ENCODE peak calls at places on chromosomes 13 and 19, in six cellular contexts. One of them, this sample, is unnamed.

GRCh38 chr13:111210945-111211469 is 95.9 kb downstream of the ARHGEF7 start:
- DNase-seq in psoas muscle: no peak
- DNase-seq in CD8-positive, alpha-beta memory T cell: no peak
- DNase-seq in heart right ventricle: no peak
- DNase-seq in A549: no peak
- DNase-seq in aorta: no peak
- DNase-seq in this sample: no peak

GRCh38 chr13:76425930-76426329 is 460.3 kb downstream of the KCTD12 start:
- DNase-seq in psoas muscle: no peak
- DNase-seq in aorta: no peak
- DNase-seq in heart right ventricle: peak; percentile 5
- DNase-seq in CD8-positive, alpha-beta memory T cell: no peak
- DNase-seq in A549: no peak
- DNase-seq in this sample: no peak

GRCh38 chr13:52695856-52696255 is 43.2 kb downstream of the SUGT1 start:
- DNase-seq in psoas muscle: no peak
- DNase-seq in aorta: no peak
- DNase-seq in CD8-positive, alpha-beta memory T cell: no peak
- DNase-seq in heart right ventricle: no peak
- DNase-seq in A549: no peak
- DNase-seq in this sample: no peak

GRCh38 chr13:48579167-48579918 is 46.5 kb upstream of the RCBTB2 start:
- DNase-seq in aorta: no peak
- DNase-seq in heart right ventricle: peak; percentile 10
- DNase-seq in psoas muscle: no peak
- DNase-seq in A549: no peak
- DNase-seq in CD8-positive, alpha-beta memory T cell: no peak
- DNase-seq in this sample: no peak

GRCh38 chr19:28242317-28242927 is 970.5 kb downstream of the UQCRFS1 start:
- DNase-seq in aorta: no peak
- DNase-seq in psoas muscle: no peak
- DNase-seq in A549: peak; percentile 50
- DNase-seq in heart right ventricle: peak; percentile 7
- DNase-seq in CD8-positive, alpha-beta memory T cell: no peak
- DNase-seq in this sample: no peak

GRCh38 chr13:67119481-67119883 is 110.7 kb downstream of the PCDH9 start:
- DNase-seq in aorta: no peak
- DNase-seq in CD8-positive, alpha-beta memory T cell: no peak
- DNase-seq in psoas muscle: no peak
- DNase-seq in A549: peak; percentile 91
- DNase-seq in heart right ventricle: no peak
- DNase-seq in this sample: no peak

GRCh38 chr19:3131168-3131567 is 4.7 kb upstream of the GNA15 start:
- DNase-seq in aorta: no peak
- DNase-seq in psoas muscle: no peak
- DNase-seq in A549: no peak
- DNase-seq in CD8-positive, alpha-beta memory T cell: no peak
- DNase-seq in heart right ventricle: no peak
- DNase-seq in this sample: no peak

GRCh38 chr13:34165158-34165557 is 347.2 kb downstream of the RFC3 start:
- DNase-seq in psoas muscle: no peak
- DNase-seq in heart right ventricle: no peak
- DNase-seq in aorta: no peak
- DNase-seq in CD8-positive, alpha-beta memory T cell: no peak
- DNase-seq in A549: no peak
- DNase-seq in this sample: no peak

GRCh38 chr13:57787058-57787791 is 155.7 kb downstream of the PCDH17 start:
- DNase-seq in heart right ventricle: no peak
- DNase-seq in aorta: no peak
- DNase-seq in CD8-positive, alpha-beta memory T cell: no peak
- DNase-seq in psoas muscle: no peak
- DNase-seq in A549: no peak
- DNase-seq in this sample: no peak

GRCh38 chr13:54965881-54966280 is 1937.3 kb downstream of the OLFM4 start:
- DNase-seq in aorta: no peak
- DNase-seq in A549: no peak
- DNase-seq in heart right ventricle: no peak
- DNase-seq in CD8-positive, alpha-beta memory T cell: no peak
- DNase-seq in psoas muscle: no peak
- DNase-seq in this sample: no peak

GRCh38 chr19:1618157-1619093 is 13.2 kb upstream of the UQCR11 start:
- DNase-seq in CD8-positive, alpha-beta memory T cell: no peak
- DNase-seq in aorta: no peak
- DNase-seq in A549: peak; percentile 62
- DNase-seq in psoas muscle: no peak
- DNase-seq in heart right ventricle: peak; percentile 38
- DNase-seq in this sample: peak; percentile 73

GRCh38 chr13:40187836-40188591 is 478.4 kb downstream of the FOXO1 start:
- DNase-seq in aorta: no peak
- DNase-seq in psoas muscle: no peak
- DNase-seq in CD8-positive, alpha-beta memory T cell: peak; percentile 70
- DNase-seq in A549: no peak
- DNase-seq in heart right ventricle: no peak
- DNase-seq in this sample: peak; percentile 54

GRCh38 chr13:29511980-29512379 is 83.5 kb downstream of the SLC7A1 start:
- DNase-seq in psoas muscle: no peak
- DNase-seq in CD8-positive, alpha-beta memory T cell: no peak
- DNase-seq in A549: no peak
- DNase-seq in heart right ventricle: no peak
- DNase-seq in aorta: no peak
- DNase-seq in this sample: no peak

GRCh38 chr19:49894011-49894664 is 2.5 kb downstream of the IL4I1 start:
- DNase-seq in heart right ventricle: no peak
- DNase-seq in CD8-positive, alpha-beta memory T cell: no peak
- DNase-seq in psoas muscle: no peak
- DNase-seq in aorta: no peak
- DNase-seq in A549: no peak
- DNase-seq in this sample: no peak

GRCh38 chr13:44651209-44651608 is 75.1 kb upstream of the TSC22D1 start:
- DNase-seq in CD8-positive, alpha-beta memory T cell: no peak
- DNase-seq in aorta: no peak
- DNase-seq in heart right ventricle: no peak
- DNase-seq in A549: no peak
- DNase-seq in psoas muscle: no peak
- DNase-seq in this sample: no peak

GRCh38 chr19:18650048-18650435 is 13.2 kb downstream of the KLHL26 start:
- DNase-seq in CD8-positive, alpha-beta memory T cell: no peak
- DNase-seq in heart right ventricle: peak; percentile 79
- DNase-seq in aorta: peak; percentile 67
- DNase-seq in A549: no peak
- DNase-seq in psoas muscle: peak; percentile 53
- DNase-seq in this sample: no peak

GRCh38 chr13:40403509-40404241 is 262.8 kb downstream of the FOXO1 start:
- DNase-seq in A549: no peak
- DNase-seq in psoas muscle: no peak
- DNase-seq in CD8-positive, alpha-beta memory T cell: no peak
- DNase-seq in aorta: no peak
- DNase-seq in heart right ventricle: peak; percentile 16
- DNase-seq in this sample: no peak

GRCh38 chr13:27203854-27204253 is 32.2 kb upstream of the USP12 start:
- DNase-seq in heart right ventricle: no peak
- DNase-seq in psoas muscle: no peak
- DNase-seq in aorta: no peak
- DNase-seq in A549: peak; percentile 44
- DNase-seq in CD8-positive, alpha-beta memory T cell: no peak
- DNase-seq in this sample: no peak

GRCh38 chr13:37495046-37495445 is 103.5 kb downstream of the POSTN start:
- DNase-seq in psoas muscle: no peak
- DNase-seq in aorta: no peak
- DNase-seq in heart right ventricle: no peak
- DNase-seq in CD8-positive, alpha-beta memory T cell: no peak
- DNase-seq in A549: no peak
- DNase-seq in this sample: no peak

GRCh38 chr19:58002384-58003152 is at the start of gene ZNF606:
- DNase-seq in aorta: peak; percentile 92
- DNase-seq in psoas muscle: peak; percentile 90
- DNase-seq in heart right ventricle: peak; percentile 89
- DNase-seq in A549: peak; percentile 95
- DNase-seq in CD8-positive, alpha-beta memory T cell: peak; percentile 87
- DNase-seq in this sample: peak; percentile 89

GRCh38 chr13:33441015-33441414 is 155.5 kb upstream of the STARD13 start:
- DNase-seq in A549: peak; percentile 37
- DNase-seq in psoas muscle: no peak
- DNase-seq in CD8-positive, alpha-beta memory T cell: no peak
- DNase-seq in heart right ventricle: no peak
- DNase-seq in aorta: no peak
- DNase-seq in this sample: no peak

GRCh38 chr19:42284066-42284501 is 15.0 kb downstream of the CIC start:
- DNase-seq in heart right ventricle: peak; percentile 78
- DNase-seq in psoas muscle: peak; percentile 86
- DNase-seq in A549: peak; percentile 86
- DNase-seq in CD8-positive, alpha-beta memory T cell: peak; percentile 89
- DNase-seq in aorta: peak; percentile 90
- DNase-seq in this sample: peak; percentile 94

GRCh38 chr13:111336666-111337065 is 16.2 kb downstream of the TEX29 start:
- DNase-seq in heart right ventricle: no peak
- DNase-seq in CD8-positive, alpha-beta memory T cell: no peak
- DNase-seq in aorta: no peak
- DNase-seq in A549: no peak
- DNase-seq in psoas muscle: no peak
- DNase-seq in this sample: no peak

DNA sequence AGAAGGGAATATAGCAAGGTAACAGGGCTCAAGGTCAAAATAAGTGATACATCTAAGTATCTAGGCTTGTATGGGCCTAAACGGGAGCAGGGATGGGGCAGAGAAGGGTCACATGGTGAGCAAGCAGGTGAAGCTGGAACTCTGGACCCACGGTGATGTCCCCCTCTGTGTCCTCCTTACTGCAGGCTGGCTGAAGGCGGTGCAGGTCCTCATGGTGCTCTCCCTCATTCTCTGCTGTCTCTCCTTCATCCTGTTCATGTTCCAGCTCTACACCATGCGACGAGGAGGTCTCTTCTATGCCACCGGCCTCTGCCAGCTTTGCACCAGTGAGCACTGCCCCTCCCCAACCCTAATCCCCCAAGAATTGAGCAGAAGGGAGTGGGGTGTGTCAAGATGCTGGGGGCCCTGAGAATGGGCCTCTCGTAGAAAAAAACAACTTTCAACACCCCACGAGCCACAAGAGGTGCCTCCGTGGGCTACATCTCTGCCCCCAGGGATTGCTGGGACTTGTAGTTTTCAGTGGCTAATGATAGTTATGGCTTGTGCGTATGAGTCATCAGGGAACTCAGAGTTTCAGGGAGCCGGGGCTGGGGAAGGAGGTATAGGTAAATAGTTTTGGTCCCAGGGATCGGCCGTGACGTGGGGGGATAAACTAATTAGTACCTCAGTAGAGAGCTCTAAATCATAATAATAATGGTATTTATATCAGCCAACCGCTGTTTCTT is 4.0 kb downstream of the EMP3 start:
- DNase-seq in aorta: no peak
- DNase-seq in CD8-positive, alpha-beta memory T cell: peak; percentile 46
- DNase-seq in psoas muscle: no peak
- DNase-seq in A549: no peak
- DNase-seq in heart right ventricle: no peak
- DNase-seq in this sample: no peak
- H3K4me3 ChIP-seq in aorta: no peak overlapping the region
- H3K4me3 ChIP-seq in CD8-positive, alpha-beta memory T cell: peak overlapping the region; percentile 57
- H3K4me3 ChIP-seq in psoas muscle: peak overlapping the region; percentile 66
- H3K4me3 ChIP-seq in A549: no peak overlapping the region
- H3K4me3 ChIP-seq in heart right ventricle: peak overlapping the region; percentile 59
- H3K4me3 ChIP-seq in this sample: peak overlapping the region; percentile 68

GRCh38 chr13:63198076-63198475 is 1782.4 kb upstream of the PCDH20 start:
- DNase-seq in heart right ventricle: no peak
- DNase-seq in psoas muscle: no peak
- DNase-seq in CD8-positive, alpha-beta memory T cell: no peak
- DNase-seq in A549: no peak
- DNase-seq in aorta: no peak
- DNase-seq in this sample: no peak
- H3K27ac ChIP-seq in heart right ventricle: no peak overlapping the region
- H3K27ac ChIP-seq in psoas muscle: no peak overlapping the region
- H3K27ac ChIP-seq in CD8-positive, alpha-beta memory T cell: no peak overlapping the region
- H3K27ac ChIP-seq in A549: no peak overlapping the region
- H3K27ac ChIP-seq in aorta: no peak overlapping the region
- H3K27ac ChIP-seq in this sample: no peak overlapping the region

DNA sequence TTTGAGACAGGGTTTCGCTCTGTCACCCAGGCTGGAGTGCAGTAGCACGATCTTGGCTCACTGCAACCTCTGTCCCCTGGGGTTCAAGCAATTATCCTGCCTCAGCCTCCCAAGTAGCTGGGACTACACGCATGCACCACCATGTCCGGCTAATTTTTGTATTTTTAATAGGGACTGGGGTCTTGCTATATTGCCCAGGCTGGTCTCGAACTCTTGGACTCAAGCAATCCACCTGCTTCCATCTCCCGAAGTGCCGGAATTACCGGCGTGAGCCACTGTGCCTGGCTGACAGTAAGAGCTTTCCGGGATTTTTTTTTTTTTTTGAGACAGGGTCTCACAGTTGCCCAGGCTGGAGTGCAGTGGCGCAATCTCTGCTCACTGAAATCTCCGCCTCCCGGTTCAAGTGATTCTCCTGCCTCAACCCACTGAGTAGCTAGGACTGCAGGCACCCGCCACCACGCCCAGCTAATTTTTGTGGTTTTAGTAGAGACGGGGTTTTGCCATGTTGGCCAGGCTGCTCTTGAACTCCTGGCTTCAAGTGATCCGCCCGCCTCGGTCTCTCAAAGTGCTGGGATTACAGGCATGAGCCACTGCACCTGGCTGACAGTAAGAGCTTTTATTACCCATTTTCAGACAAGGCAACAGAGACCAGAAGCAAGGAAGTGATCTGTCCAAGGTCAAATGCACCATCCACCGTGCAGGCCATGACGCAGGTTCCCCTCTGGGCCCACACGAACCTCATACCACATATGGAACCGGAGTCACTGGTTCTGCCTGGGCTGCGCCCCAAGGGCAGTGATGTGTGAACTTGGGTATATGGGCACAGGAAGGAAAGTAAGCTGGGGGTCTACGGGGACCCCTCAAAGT is 21.0 kb downstream of the RFX1 start:
- DNase-seq in CD8-positive, alpha-beta memory T cell: no peak
- DNase-seq in A549: no peak
- DNase-seq in heart right ventricle: no peak
- DNase-seq in aorta: no peak
- DNase-seq in psoas muscle: no peak
- DNase-seq in this sample: peak; percentile 82
- H3K4me3 ChIP-seq in CD8-positive, alpha-beta memory T cell: peak overlapping the region; percentile 59
- H3K4me3 ChIP-seq in A549: no peak overlapping the region
- H3K4me3 ChIP-seq in heart right ventricle: no peak overlapping the region
- H3K4me3 ChIP-seq in aorta: no peak overlapping the region
- H3K4me3 ChIP-seq in psoas muscle: no peak overlapping the region
- H3K4me3 ChIP-seq in this sample: no peak overlapping the region

DNA sequence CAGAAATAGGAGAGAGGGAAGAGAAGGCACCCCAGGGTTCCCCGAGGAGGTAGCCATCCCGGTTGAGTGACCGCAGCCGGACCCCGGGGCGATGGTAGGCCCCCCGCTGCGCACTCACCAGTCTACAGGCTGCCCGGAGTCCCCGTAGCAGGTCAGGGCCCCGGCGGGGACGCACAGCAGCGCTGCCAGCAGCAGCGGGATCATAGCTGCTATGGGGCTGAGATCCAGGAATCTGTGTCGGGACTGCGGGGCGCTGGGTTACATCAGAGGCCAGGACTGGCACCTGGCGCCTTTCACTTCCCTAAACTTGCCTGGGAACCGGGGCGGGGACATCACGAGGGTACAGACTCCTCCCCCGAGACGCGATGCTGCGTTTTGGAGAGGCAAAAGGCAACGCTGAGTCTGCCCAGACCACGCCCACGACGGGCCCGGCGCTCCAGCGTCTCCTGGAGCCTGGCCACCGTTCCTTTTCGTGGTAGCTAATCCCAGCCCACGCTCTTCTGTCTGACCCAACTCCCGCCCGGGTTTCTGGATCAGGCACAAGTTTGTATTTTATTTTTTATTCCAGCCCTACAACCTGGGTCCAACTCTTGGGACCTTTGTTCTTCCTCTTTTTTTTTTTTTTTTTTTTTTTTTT is at the start of gene DNASE2:
- DNase-seq in heart right ventricle: peak; percentile 96
- DNase-seq in CD8-positive, alpha-beta memory T cell: peak; percentile 82
- DNase-seq in psoas muscle: peak; percentile 96
- DNase-seq in aorta: peak; percentile 98
- DNase-seq in A549: peak; percentile 92
- DNase-seq in this sample: peak; percentile 98
- H3K27ac ChIP-seq in heart right ventricle: peak within 1 kb of the TSS; percentile 67
- H3K27ac ChIP-seq in CD8-positive, alpha-beta memory T cell: peak within 1 kb of the TSS; percentile 83
- H3K27ac ChIP-seq in psoas muscle: peak within 1 kb of the TSS; percentile 86
- H3K27ac ChIP-seq in aorta: peak within 1 kb of the TSS; percentile 91
- H3K27ac ChIP-seq in A549: peak within 1 kb of the TSS; percentile 91
- H3K27ac ChIP-seq in this sample: peak within 1 kb of the TSS; percentile 85